ENCODE peak calls at places on chromosomes 6 and 20, in nine cellular contexts. O, U, S, I, E, T, P, Y and J are unnamed samples.

GRCh38 chr6:151372164-151372563 is 19.2 kb downstream of the ZBTB2 start:
- DNase-seq in O (no peak), U (no peak), S (no peak), I (no peak), E (no peak), T (no peak), P (no peak), Y (peak; percentile 20), J (no peak)

GRCh38 chr6:108715832-108716231 is 132.4 kb upstream of the ARMC2 start:
- DNase-seq in O (no peak), U (no peak), S (no peak), I (peak; percentile 40), E (no peak), T (no peak), P (no peak), Y (no peak), J (no peak)

GRCh38 chr20:23050847-23051627 is 1.6 kb upstream of the THBD start:
- DNase-seq in O (peak; percentile 63), U (peak; percentile 87), S (no peak), I (peak; percentile 52), E (peak; percentile 52), T (peak; percentile 85), P (peak; percentile 57), Y (peak; percentile 77), J (peak; percentile 78)

GRCh38 chr6:30954631-30955366 is 14.0 kb downstream of the MUCL3 start:
- DNase-seq in O (no peak), U (no peak), S (no peak), I (no peak), E (no peak), T (no peak), P (no peak), Y (no peak), J (no peak)

GRCh38 chr20:17995967-17996819 is 27.4 kb downstream of the MGME1 start:
- DNase-seq in O (peak; percentile 55), U (no peak), S (no peak), I (peak; percentile 74), E (peak; percentile 31), T (peak; percentile 57), P (peak; percentile 70), Y (peak; percentile 70), J (no peak)

GRCh38 chr6:17932362-17932852 is 55.0 kb downstream of the KIF13A start:
- DNase-seq in O (peak; percentile 57), U (peak; percentile 57), S (no peak), I (peak; percentile 85), E (no peak), T (peak; percentile 88), P (no peak), Y (peak; percentile 79), J (no peak)

GRCh38 chr6:32168807-32169206 is 4.4 kb downstream of the EGFL8 start:
- DNase-seq in O (no peak), U (no peak), S (no peak), I (peak; percentile 12), E (no peak), T (no peak), P (no peak), Y (no peak), J (no peak)

GRCh38 chr20:5918856-5919633 is 31.3 kb downstream of the TRMT6 start:
- DNase-seq in O (peak; percentile 87), U (no peak), S (no peak), I (peak; percentile 44), E (no peak), T (peak; percentile 88), P (peak; percentile 91), Y (peak; percentile 51), J (no peak)

GRCh38 chr6:42441661-42442081 is 10.1 kb downstream of the TRERF1 start:
- DNase-seq in O (no peak), U (no peak), S (no peak), I (peak; percentile 35), E (no peak), T (no peak), P (no peak), Y (peak; percentile 26), J (no peak)

GRCh38 chr6:139925894-139926641 is 551.6 kb upstream of the CITED2 start:
- DNase-seq in O (no peak), U (no peak), S (no peak), I (peak; percentile 95), E (no peak), T (no peak), P (no peak), Y (peak; percentile 81), J (peak; percentile 44)

DNA sequence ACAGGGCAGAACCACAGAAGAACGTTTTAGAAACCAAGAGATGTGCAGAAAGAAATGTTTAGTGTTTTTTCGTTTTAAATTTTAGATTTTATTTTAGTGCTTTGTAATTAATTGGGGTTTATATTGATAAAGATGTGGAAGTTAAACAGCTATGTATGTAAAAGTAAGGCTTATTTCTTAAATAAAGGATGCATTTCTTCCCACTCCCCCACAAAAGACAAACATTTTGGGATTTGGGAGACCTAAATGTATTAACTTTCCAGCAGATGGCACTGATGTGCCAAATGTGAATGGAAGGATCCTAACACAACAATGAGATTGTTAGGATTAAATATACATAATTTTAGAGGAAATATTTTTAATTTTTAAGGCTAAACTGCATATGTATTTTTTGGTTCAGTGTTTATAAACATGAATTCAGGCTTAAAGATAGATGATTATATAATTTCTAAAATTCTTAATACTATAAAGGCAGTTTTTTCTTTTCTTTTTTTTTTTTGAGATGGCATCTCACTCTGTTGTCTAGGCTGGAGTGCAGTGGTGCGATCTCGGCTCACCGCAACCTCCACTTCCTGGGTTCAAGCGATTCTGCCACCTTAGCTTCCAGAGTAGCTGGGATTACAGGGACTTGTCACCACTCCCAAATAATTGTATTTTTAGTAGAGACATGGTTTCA is 12.0 kb downstream of the PFDN4 start:
- DNase-seq in O (peak; percentile 28), U (no peak), S (no peak), I (peak; percentile 63), E (no peak), T (peak; percentile 52), P (peak; percentile 70), Y (peak; percentile 51), J (peak; percentile 58)
- TF ChIP-seq CTCF in O (peak; percentile 66), U (peak; percentile 70), S (peak; percentile 50), I (peak; percentile 76), E (peak; percentile 55), T (peak; percentile 29), P (peak; percentile 82), Y (peak; percentile 55), J (peak; percentile 78)

DNA sequence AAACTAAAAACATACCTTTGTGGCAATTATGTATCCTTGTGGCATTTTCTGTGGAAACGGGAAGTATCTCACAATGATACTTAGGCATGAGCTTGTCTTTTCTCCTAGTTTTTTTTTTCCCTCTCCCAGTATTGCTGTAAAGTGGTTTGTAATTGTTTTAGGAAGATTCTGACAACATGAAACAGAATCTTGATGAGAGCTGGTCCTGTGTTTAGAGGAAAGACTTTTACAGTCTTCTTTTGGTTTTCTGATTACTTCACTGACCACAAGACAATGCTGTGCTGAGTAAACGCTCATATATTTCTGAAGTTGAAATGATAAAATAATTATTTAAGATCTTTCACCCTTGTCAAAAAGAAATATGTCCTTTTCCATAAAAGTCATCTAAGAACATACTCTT is 201.2 kb downstream of the FOXC1 start:
- DNase-seq in O (no peak), U (no peak), S (no peak), I (no peak), E (no peak), T (no peak), P (no peak), Y (no peak), J (no peak)
- TF ChIP-seq CTCF in O (no peak), U (no peak), S (no peak), I (no peak), E (no peak), T (no peak), P (no peak), Y (no peak), J (no peak)

GRCh38 chr6:43744931-43745727 is 24.9 kb upstream of the VEGFA start:
- DNase-seq in O (no peak), U (no peak), S (no peak), I (no peak), E (peak; percentile 79), T (peak; percentile 72), P (no peak), Y (peak; percentile 30), J (no peak)
- TF ChIP-seq CTCF in O (no peak), U (no peak), S (no peak), I (no peak), E (no peak), T (no peak), P (no peak), Y (no peak), J (no peak)

GRCh38 chr20:60006261-60006660 is 48.0 kb downstream of the CDH26 start:
- DNase-seq in O (no peak), U (no peak), S (no peak), I (no peak), E (no peak), T (no peak), P (no peak), Y (no peak), J (no peak)
- TF ChIP-seq CTCF in O (no peak), U (no peak), S (no peak), I (no peak), E (no peak), T (no peak), P (no peak), Y (no peak), J (no peak)

GRCh38 chr6:106360989-106361430 is 493 bp downstream of the CRYBG1 start:
- DNase-seq in O (peak; percentile 65), U (no peak), S (peak; percentile 43), I (no peak), E (peak; percentile 21), T (peak; percentile 48), P (peak; percentile 34), Y (no peak), J (peak; percentile 40)

GRCh38 chr6:106359989-106360409 is 518 bp upstream of the CRYBG1 start:
- DNase-seq in O (no peak), U (no peak), S (no peak), I (no peak), E (no peak), T (no peak), P (no peak), Y (no peak), J (no peak)

GRCh38 chr6:106360410-106360988 is at the start of gene CRYBG1:
- DNase-seq in O (peak; percentile 91), U (peak; percentile 25), S (peak; percentile 48), I (no peak), E (peak; percentile 84), T (peak; percentile 69), P (peak; percentile 91), Y (peak; percentile 12), J (peak; percentile 94)

GRCh38 chr6:106356382-106356781 is 4.1 kb upstream of the CRYBG1 start:
- DNase-seq in O (no peak), U (no peak), S (no peak), I (no peak), E (no peak), T (no peak), P (no peak), Y (no peak), J (no peak)
- TF ChIP-seq CTCF in O (no peak), U (no peak), S (no peak), I (no peak), E (no peak), T (no peak), P (no peak), Y (no peak), J (no peak)